ENCODE peak calls at places on chromosomes 3 and 15, in four cellular contexts. One of them, this sample, is unnamed.

GRCh38 chr3:73569246-73569760 is 55.4 kb downstream of the PDZRN3 start:
- DNase-seq in sigmoid colon: no peak
- DNase-seq in CD8-positive, alpha-beta T cell: no peak
- DNase-seq in RWPE1: no peak
- DNase-seq in this sample: no peak

GRCh38 chr15:38857814-38858213 is 293.2 kb upstream of the RASGRP1 start:
- DNase-seq in RWPE1: no peak
- DNase-seq in sigmoid colon: no peak
- DNase-seq in CD8-positive, alpha-beta T cell: no peak
- DNase-seq in this sample: no peak

GRCh38 chr15:65196637-65197336 is 11.6 kb upstream of the CLPX start:
- DNase-seq in RWPE1: no peak
- DNase-seq in sigmoid colon: no peak
- DNase-seq in CD8-positive, alpha-beta T cell: no peak
- DNase-seq in this sample: no peak

GRCh38 chr3:106590259-106590658 is 721.4 kb upstream of the CBLB start:
- DNase-seq in RWPE1: no peak
- DNase-seq in CD8-positive, alpha-beta T cell: no peak
- DNase-seq in sigmoid colon: no peak
- DNase-seq in this sample: no peak

GRCh38 chr3:143808999-143809700 is 39.1 kb downstream of the SLC9A9 start:
- DNase-seq in sigmoid colon: no peak
- DNase-seq in RWPE1: no peak
- DNase-seq in CD8-positive, alpha-beta T cell: no peak
- DNase-seq in this sample: no peak

GRCh38 chr15:89414571-89414970 is 79.9 kb upstream of the POLG start:
- DNase-seq in sigmoid colon: no peak
- DNase-seq in RWPE1: no peak
- DNase-seq in CD8-positive, alpha-beta T cell: no peak
- DNase-seq in this sample: no peak

GRCh38 chr3:108914774-108915641 is 38.7 kb downstream of the GUCA1C start:
- DNase-seq in sigmoid colon: no peak
- DNase-seq in CD8-positive, alpha-beta T cell: peak; percentile 57
- DNase-seq in RWPE1: peak; percentile 64
- DNase-seq in this sample: peak; percentile 8

GRCh38 chr3:38039899-38040261 is 872 bp downstream of the DLEC1 start:
- DNase-seq in sigmoid colon: peak; percentile 85
- DNase-seq in CD8-positive, alpha-beta T cell: peak; percentile 54
- DNase-seq in RWPE1: no peak
- DNase-seq in this sample: no peak

GRCh38 chr3:55461896-55462295 is 25.2 kb downstream of the WNT5A start:
- DNase-seq in CD8-positive, alpha-beta T cell: no peak
- DNase-seq in sigmoid colon: no peak
- DNase-seq in RWPE1: no peak
- DNase-seq in this sample: no peak

GRCh38 chr3:150146891-150147761 is 176.4 kb upstream of the PFN2 start:
- DNase-seq in sigmoid colon: peak; percentile 92
- DNase-seq in RWPE1: peak; percentile 37
- DNase-seq in CD8-positive, alpha-beta T cell: no peak
- DNase-seq in this sample: peak; percentile 75

GRCh38 chr3:141553055-141553454 is 66.2 kb downstream of the RASA2 start:
- DNase-seq in sigmoid colon: no peak
- DNase-seq in RWPE1: no peak
- DNase-seq in CD8-positive, alpha-beta T cell: peak; percentile 21
- DNase-seq in this sample: no peak

GRCh38 chr3:23859012-23859743 is 53.4 kb downstream of the UBE2E1 start:
- DNase-seq in RWPE1: peak; percentile 17
- DNase-seq in CD8-positive, alpha-beta T cell: no peak
- DNase-seq in sigmoid colon: no peak
- DNase-seq in this sample: no peak

GRCh38 chr3:127406309-127407025 is 118.6 kb upstream of the PRR20G start:
- DNase-seq in RWPE1: peak; percentile 52
- DNase-seq in sigmoid colon: peak; percentile 40
- DNase-seq in CD8-positive, alpha-beta T cell: no peak
- DNase-seq in this sample: no peak

GRCh38 chr3:115550285-115550741 is 73.0 kb upstream of the GAP43 start:
- DNase-seq in CD8-positive, alpha-beta T cell: no peak
- DNase-seq in RWPE1: no peak
- DNase-seq in sigmoid colon: peak; percentile 65
- DNase-seq in this sample: peak; percentile 17

GRCh38 chr3:28726840-28727239 is 378.2 kb upstream of the AZI2 start:
- DNase-seq in sigmoid colon: no peak
- DNase-seq in RWPE1: peak; percentile 20
- DNase-seq in CD8-positive, alpha-beta T cell: no peak
- DNase-seq in this sample: no peak

GRCh38 chr3:49378249-49378899 is 20.2 kb upstream of the GPX1 start:
- DNase-seq in CD8-positive, alpha-beta T cell: no peak
- DNase-seq in RWPE1: no peak
- DNase-seq in sigmoid colon: no peak
- DNase-seq in this sample: peak; percentile 71

GRCh38 chr3:172164620-172165362 is 125.4 kb downstream of the FNDC3B start:
- DNase-seq in CD8-positive, alpha-beta T cell: no peak
- DNase-seq in RWPE1: no peak
- DNase-seq in sigmoid colon: no peak
- DNase-seq in this sample: no peak

GRCh38 chr3:115885621-115886020 is 262.3 kb downstream of the GAP43 start:
- DNase-seq in CD8-positive, alpha-beta T cell: no peak
- DNase-seq in RWPE1: no peak
- DNase-seq in sigmoid colon: no peak
- DNase-seq in this sample: no peak

GRCh38 chr15:76058714-76059319 is 968 bp upstream of the TMEM266 start:
- DNase-seq in RWPE1: no peak
- DNase-seq in CD8-positive, alpha-beta T cell: peak; percentile 6
- DNase-seq in sigmoid colon: no peak
- DNase-seq in this sample: no peak

GRCh38 chr3:37852097-37852496 is 9.6 kb upstream of the CTDSPL start:
- DNase-seq in CD8-positive, alpha-beta T cell: no peak
- DNase-seq in RWPE1: peak; percentile 8
- DNase-seq in sigmoid colon: no peak
- DNase-seq in this sample: no peak

GRCh38 chr3:125349556-125350165 is 25.5 kb downstream of the ZNF148 start:
- DNase-seq in CD8-positive, alpha-beta T cell: no peak
- DNase-seq in RWPE1: no peak
- DNase-seq in sigmoid colon: no peak
- DNase-seq in this sample: no peak

GRCh38 chr3:172591876-172592771 is 68.9 kb upstream of the TNFSF10 start:
- DNase-seq in RWPE1: no peak
- DNase-seq in sigmoid colon: no peak
- DNase-seq in CD8-positive, alpha-beta T cell: peak; percentile 44
- DNase-seq in this sample: no peak

GRCh38 chr3:89851974-89852621 is 744.7 kb downstream of the EPHA3 start:
- DNase-seq in sigmoid colon: no peak
- DNase-seq in CD8-positive, alpha-beta T cell: no peak
- DNase-seq in RWPE1: peak; percentile 47
- DNase-seq in this sample: no peak

GRCh38 chr3:6571448-6571847 is 289.5 kb upstream of the GRM7 start:
- DNase-seq in CD8-positive, alpha-beta T cell: no peak
- DNase-seq in RWPE1: no peak
- DNase-seq in sigmoid colon: no peak
- DNase-seq in this sample: no peak

GRCh38 chr3:151085889-151086483 is 522 bp downstream of the MED12L start:
- DNase-seq in RWPE1: peak; percentile 32
- DNase-seq in CD8-positive, alpha-beta T cell: peak; percentile 8
- DNase-seq in sigmoid colon: no peak
- DNase-seq in this sample: no peak

GRCh38 chr15:74206801-74207281 is 4.3 kb upstream of the STRA6 start:
- DNase-seq in sigmoid colon: no peak
- DNase-seq in CD8-positive, alpha-beta T cell: no peak
- DNase-seq in RWPE1: no peak
- DNase-seq in this sample: no peak

GRCh38 chr3:106198828-106199194 is 330.0 kb upstream of the CBLB start:
- DNase-seq in RWPE1: no peak
- DNase-seq in sigmoid colon: no peak
- DNase-seq in CD8-positive, alpha-beta T cell: no peak
- DNase-seq in this sample: peak; percentile 79

GRCh38 chr15:62840518-62841268 is 201.9 kb upstream of the TPM1 start:
- DNase-seq in sigmoid colon: peak; percentile 58
- DNase-seq in CD8-positive, alpha-beta T cell: no peak
- DNase-seq in RWPE1: no peak
- DNase-seq in this sample: no peak

GRCh38 chr3:189967254-189967865 is 153.3 kb downstream of the P3H2 start:
- DNase-seq in CD8-positive, alpha-beta T cell: peak; percentile 13
- DNase-seq in sigmoid colon: no peak
- DNase-seq in RWPE1: peak; percentile 54
- DNase-seq in this sample: no peak

GRCh38 chr15:74178326-74179100 is 5.0 kb downstream of the ISLR start:
- DNase-seq in CD8-positive, alpha-beta T cell: no peak
- DNase-seq in RWPE1: no peak
- DNase-seq in sigmoid colon: peak; percentile 43
- DNase-seq in this sample: no peak

GRCh38 chr3:130857336-130858026 is 36.4 kb upstream of the ATP2C1 start:
- DNase-seq in sigmoid colon: no peak
- DNase-seq in RWPE1: no peak
- DNase-seq in CD8-positive, alpha-beta T cell: no peak
- DNase-seq in this sample: no peak

GRCh38 chr15:79952329-79952728 is 18.7 kb downstream of the BCL2A1 start:
- DNase-seq in RWPE1: no peak
- DNase-seq in sigmoid colon: no peak
- DNase-seq in CD8-positive, alpha-beta T cell: no peak
- DNase-seq in this sample: no peak

GRCh38 chr3:72820405-72820804 is 27.8 kb downstream of the SHQ1 start:
- DNase-seq in CD8-positive, alpha-beta T cell: no peak
- DNase-seq in RWPE1: no peak
- DNase-seq in sigmoid colon: no peak
- DNase-seq in this sample: peak; percentile 62

GRCh38 chr3:29153811-29154210 is 127.1 kb upstream of the RBMS3 start:
- DNase-seq in sigmoid colon: no peak
- DNase-seq in RWPE1: no peak
- DNase-seq in CD8-positive, alpha-beta T cell: peak; percentile 6
- DNase-seq in this sample: peak; percentile 11

GRCh38 chr15:49675051-49675450 is 54.2 kb downstream of the DTWD1 start:
- DNase-seq in CD8-positive, alpha-beta T cell: no peak
- DNase-seq in RWPE1: peak; percentile 77
- DNase-seq in sigmoid colon: no peak
- DNase-seq in this sample: peak; percentile 67

This sample was measured in AG09309.